ENCODE peak calls at places on chromosome 2, in nine cellular contexts. K is dorsolateral prefrontal cortex; X is central memory CD4-positive, alpha-beta T cell; F is NCI-H1105; N is hypothalamus; P is left lobe of liver; G is colonic mucosa; Y is effector memory CD4-positive, alpha-beta T cell; D is cardiac fibroblast. T is an unnamed sample.

GRCh38 chr2:197360744-197361156 is 50.2 kb upstream of the ANKRD44 start:
- DNase-seq in N (no peak), Y (no peak), F (no peak), P (no peak), X (no peak), K (no peak), D (peak), G (no peak), T (no peak)

GRCh38 chr2:49753344-49753930 is 599.1 kb upstream of the FSHR start:
- DNase-seq in P (no peak), K (no peak), X (no peak), Y (no peak), G (no peak), F (no peak), N (no peak), D (peak), T (no peak)

GRCh38 chr2:129619471-129619870 is 360.0 kb upstream of the RAB6C start:
- DNase-seq in P (no peak), K (no peak), X (no peak), Y (no peak), G (no peak), D (no peak), N (no peak), F (peak), T (peak)

GRCh38 chr2:61471905-61472805 is 1.3 kb upstream of the USP34 start:
- DNase-seq in D (peak), F (peak), X (no peak), N (no peak), K (no peak), Y (no peak), P (peak), G (peak), T (peak)

GRCh38 chr2:237450108-237450507 is 36.1 kb upstream of the COL6A3 start:
- DNase-seq in D (no peak), F (no peak), X (no peak), N (no peak), P (no peak), Y (no peak), K (no peak), G (no peak), T (no peak)

GRCh38 chr2:81714817-81715216 is 1410.3 kb upstream of the LRRTM1 start:
- DNase-seq in D (no peak), N (no peak), G (no peak), K (no peak), Y (no peak), P (no peak), X (no peak), F (no peak), T (no peak)

GRCh38 chr2:151260492-151261239 is 997 bp downstream of the RBM43 start:
- DNase-seq in P (no peak), N (no peak), K (no peak), D (peak), Y (no peak), G (no peak), X (peak), F (no peak), T (peak)

GRCh38 chr2:28274911-28275685 is 117.6 kb upstream of the FOSL2 start:
- DNase-seq in N (no peak), K (no peak), P (no peak), X (no peak), Y (no peak), G (peak), F (no peak), D (peak), T (peak)

GRCh38 chr2:233252227-233252626 is 754 bp downstream of the ATG16L1 start:
- DNase-seq in Y (no peak), D (peak), X (no peak), G (no peak), F (no peak), K (no peak), P (no peak), N (no peak), T (peak)

GRCh38 chr2:214593723-214594122 is 182.9 kb downstream of the VWC2L start:
- DNase-seq in N (no peak), G (no peak), D (peak), X (no peak), P (no peak), K (no peak), Y (no peak), F (no peak), T (no peak)

GRCh38 chr2:64226611-64227010 is 82.4 kb upstream of the PELI1 start:
- DNase-seq in Y (no peak), N (no peak), G (no peak), K (no peak), X (no peak), P (no peak), F (no peak), D (no peak), T (no peak)

GRCh38 chr2:3575534-3576324 is 669 bp downstream of the RPS7 start:
- DNase-seq in Y (peak), G (peak), X (peak), N (no peak), D (peak), K (no peak), P (peak), F (no peak), T (peak)

GRCh38 chr2:238255146-238255545 is 15.3 kb upstream of the HES6 start:
- DNase-seq in F (no peak), P (no peak), Y (no peak), G (no peak), N (no peak), X (no peak), D (no peak), K (no peak), T (no peak)

GRCh38 chr2:64227603-64228125 is 83.4 kb upstream of the PELI1 start:
- DNase-seq in K (no peak), F (no peak), N (no peak), X (no peak), P (no peak), G (no peak), Y (no peak), D (no peak), T (no peak)

GRCh38 chr2:186995092-186995491 is 146.1 kb upstream of the ZSWIM2 start:
- DNase-seq in K (no peak), P (no peak), G (no peak), F (no peak), D (peak), X (no peak), Y (no peak), N (no peak), T (no peak)

GRCh38 chr2:120246546-120247300 is 5.9 kb upstream of the RALB start:
- DNase-seq in X (no peak), K (no peak), N (no peak), F (no peak), Y (no peak), G (peak), D (no peak), P (no peak), T (no peak)

GRCh38 chr2:7966032-7966431 is 715.8 kb upstream of the ID2 start:
- DNase-seq in K (no peak), D (no peak), F (no peak), Y (no peak), G (no peak), X (no peak), P (no peak), N (no peak), T (no peak)

T was measured in small intestine.